ENCODE peak calls at places on chromosomes 4 and X, in ten cellular contexts. One of them, this sample, is unnamed.

GRCh38 chr4:78720994-78721677 is 55.0 kb upstream of the BMP2K start:
- DNase-seq in AG20443: no peak
- DNase-seq in NCI-H1694: no peak
- DNase-seq in esophagus muscularis mucosa: no peak
- DNase-seq in dorsolateral prefrontal cortex: no peak
- DNase-seq in glomerular endothelial cell: no peak
- DNase-seq in activated CD4-positive, alpha-beta T cell treated with anti-CD3 and anti-CD28 coated beads, Interleukin-2, amount 50 U/mL, for 24 hours: no peak
- DNase-seq in NCI-H1105 treated with DMSO at 0.1 percent for 48 hours: no peak
- DNase-seq in endodermal cell: no peak
- DNase-seq in T-helper 17 cell: no peak
- DNase-seq in this sample: no peak

GRCh38 chr4:185142563-185142910 is 529 bp upstream of the SLC25A4 start:
- DNase-seq in esophagus muscularis mucosa: no peak
- DNase-seq in dorsolateral prefrontal cortex: no peak
- DNase-seq in glomerular endothelial cell: no peak
- DNase-seq in AG20443: no peak
- DNase-seq in T-helper 17 cell: no peak
- DNase-seq in NCI-H1694: no peak
- DNase-seq in activated CD4-positive, alpha-beta T cell treated with anti-CD3 and anti-CD28 coated beads, Interleukin-2, amount 50 U/mL, for 24 hours: no peak
- DNase-seq in NCI-H1105 treated with DMSO at 0.1 percent for 48 hours: peak; percentile 17
- DNase-seq in endodermal cell: no peak
- DNase-seq in this sample: no peak

GRCh38 chr4:22987861-22988260 is 295.1 kb downstream of the GBA3 start:
- DNase-seq in NCI-H1105 treated with DMSO at 0.1 percent for 48 hours: no peak
- DNase-seq in endodermal cell: no peak
- DNase-seq in esophagus muscularis mucosa: no peak
- DNase-seq in AG20443: peak; percentile 66
- DNase-seq in dorsolateral prefrontal cortex: no peak
- DNase-seq in activated CD4-positive, alpha-beta T cell treated with anti-CD3 and anti-CD28 coated beads, Interleukin-2, amount 50 U/mL, for 24 hours: no peak
- DNase-seq in T-helper 17 cell: no peak
- DNase-seq in glomerular endothelial cell: no peak
- DNase-seq in NCI-H1694: no peak
- DNase-seq in this sample: no peak

GRCh38 chr4:185023471-185023870 is 5.2 kb downstream of the HELT start:
- DNase-seq in NCI-H1105 treated with DMSO at 0.1 percent for 48 hours: no peak
- DNase-seq in dorsolateral prefrontal cortex: no peak
- DNase-seq in T-helper 17 cell: no peak
- DNase-seq in glomerular endothelial cell: no peak
- DNase-seq in NCI-H1694: no peak
- DNase-seq in esophagus muscularis mucosa: no peak
- DNase-seq in AG20443: no peak
- DNase-seq in endodermal cell: no peak
- DNase-seq in activated CD4-positive, alpha-beta T cell treated with anti-CD3 and anti-CD28 coated beads, Interleukin-2, amount 50 U/mL, for 24 hours: no peak
- DNase-seq in this sample: no peak

GRCh38 chrX:3181846-3182245 is 140.6 kb downstream of the ARSF start:
- DNase-seq in esophagus muscularis mucosa: no peak
- DNase-seq in glomerular endothelial cell: no peak
- DNase-seq in AG20443: no peak
- DNase-seq in NCI-H1105 treated with DMSO at 0.1 percent for 48 hours: no peak
- DNase-seq in dorsolateral prefrontal cortex: no peak
- DNase-seq in activated CD4-positive, alpha-beta T cell treated with anti-CD3 and anti-CD28 coated beads, Interleukin-2, amount 50 U/mL, for 24 hours: no peak
- DNase-seq in NCI-H1694: no peak
- DNase-seq in endodermal cell: no peak
- DNase-seq in T-helper 17 cell: no peak
- DNase-seq in this sample: no peak

GRCh38 chrX:87338510-87338909 is 179.1 kb upstream of the KLHL4 start:
- DNase-seq in AG20443: no peak
- DNase-seq in activated CD4-positive, alpha-beta T cell treated with anti-CD3 and anti-CD28 coated beads, Interleukin-2, amount 50 U/mL, for 24 hours: no peak
- DNase-seq in T-helper 17 cell: no peak
- DNase-seq in esophagus muscularis mucosa: no peak
- DNase-seq in dorsolateral prefrontal cortex: no peak
- DNase-seq in NCI-H1694: no peak
- DNase-seq in NCI-H1105 treated with DMSO at 0.1 percent for 48 hours: peak; percentile 31
- DNase-seq in glomerular endothelial cell: peak; percentile 16
- DNase-seq in endodermal cell: no peak
- DNase-seq in this sample: no peak

GRCh38 chrX:40262641-40263560 is 165.1 kb upstream of the BCOR start:
- DNase-seq in esophagus muscularis mucosa: no peak
- DNase-seq in endodermal cell: no peak
- DNase-seq in NCI-H1105 treated with DMSO at 0.1 percent for 48 hours: no peak
- DNase-seq in AG20443: peak; percentile 72
- DNase-seq in NCI-H1694: no peak
- DNase-seq in glomerular endothelial cell: no peak
- DNase-seq in dorsolateral prefrontal cortex: no peak
- DNase-seq in activated CD4-positive, alpha-beta T cell treated with anti-CD3 and anti-CD28 coated beads, Interleukin-2, amount 50 U/mL, for 24 hours: no peak
- DNase-seq in T-helper 17 cell: no peak
- DNase-seq in this sample: no peak

GRCh38 chrX:128020701-128021100 is 31.5 kb downstream of the ACTRT1 start:
- DNase-seq in T-helper 17 cell: no peak
- DNase-seq in glomerular endothelial cell: peak; percentile 76
- DNase-seq in NCI-H1694: no peak
- DNase-seq in esophagus muscularis mucosa: no peak
- DNase-seq in activated CD4-positive, alpha-beta T cell treated with anti-CD3 and anti-CD28 coated beads, Interleukin-2, amount 50 U/mL, for 24 hours: no peak
- DNase-seq in NCI-H1105 treated with DMSO at 0.1 percent for 48 hours: no peak
- DNase-seq in endodermal cell: no peak
- DNase-seq in dorsolateral prefrontal cortex: no peak
- DNase-seq in AG20443: no peak
- DNase-seq in this sample: no peak

GRCh38 chr4:106717094-106717493 is 319.0 kb downstream of the DKK2 start:
- DNase-seq in NCI-H1694: no peak
- DNase-seq in dorsolateral prefrontal cortex: no peak
- DNase-seq in esophagus muscularis mucosa: no peak
- DNase-seq in T-helper 17 cell: no peak
- DNase-seq in NCI-H1105 treated with DMSO at 0.1 percent for 48 hours: no peak
- DNase-seq in glomerular endothelial cell: no peak
- DNase-seq in endodermal cell: no peak
- DNase-seq in AG20443: peak; percentile 33
- DNase-seq in activated CD4-positive, alpha-beta T cell treated with anti-CD3 and anti-CD28 coated beads, Interleukin-2, amount 50 U/mL, for 24 hours: no peak
- DNase-seq in this sample: no peak

GRCh38 chrX:106341823-106342222 is 173.7 kb downstream of the PWWP3B start:
- DNase-seq in dorsolateral prefrontal cortex: no peak
- DNase-seq in glomerular endothelial cell: no peak
- DNase-seq in AG20443: no peak
- DNase-seq in endodermal cell: no peak
- DNase-seq in T-helper 17 cell: no peak
- DNase-seq in esophagus muscularis mucosa: no peak
- DNase-seq in activated CD4-positive, alpha-beta T cell treated with anti-CD3 and anti-CD28 coated beads, Interleukin-2, amount 50 U/mL, for 24 hours: no peak
- DNase-seq in NCI-H1694: no peak
- DNase-seq in NCI-H1105 treated with DMSO at 0.1 percent for 48 hours: no peak
- DNase-seq in this sample: no peak

GRCh38 chr4:185119927-185120630 is 23.0 kb upstream of the SLC25A4 start:
- DNase-seq in esophagus muscularis mucosa: no peak
- DNase-seq in T-helper 17 cell: no peak
- DNase-seq in activated CD4-positive, alpha-beta T cell treated with anti-CD3 and anti-CD28 coated beads, Interleukin-2, amount 50 U/mL, for 24 hours: no peak
- DNase-seq in endodermal cell: no peak
- DNase-seq in AG20443: no peak
- DNase-seq in glomerular endothelial cell: no peak
- DNase-seq in NCI-H1694: no peak
- DNase-seq in dorsolateral prefrontal cortex: no peak
- DNase-seq in NCI-H1105 treated with DMSO at 0.1 percent for 48 hours: no peak
- DNase-seq in this sample: no peak

GRCh38 chrX:48831909-48832291 is 3.5 kb downstream of the PCSK1N start:
- DNase-seq in esophagus muscularis mucosa: no peak
- DNase-seq in glomerular endothelial cell: no peak
- DNase-seq in NCI-H1694: no peak
- DNase-seq in T-helper 17 cell: no peak
- DNase-seq in AG20443: no peak
- DNase-seq in activated CD4-positive, alpha-beta T cell treated with anti-CD3 and anti-CD28 coated beads, Interleukin-2, amount 50 U/mL, for 24 hours: no peak
- DNase-seq in NCI-H1105 treated with DMSO at 0.1 percent for 48 hours: no peak
- DNase-seq in dorsolateral prefrontal cortex: no peak
- DNase-seq in endodermal cell: peak; percentile 62
- DNase-seq in this sample: no peak

GRCh38 chr4:5632571-5632970 is 75.8 kb downstream of the EVC2 start:
- DNase-seq in dorsolateral prefrontal cortex: no peak
- DNase-seq in endodermal cell: no peak
- DNase-seq in esophagus muscularis mucosa: no peak
- DNase-seq in AG20443: no peak
- DNase-seq in activated CD4-positive, alpha-beta T cell treated with anti-CD3 and anti-CD28 coated beads, Interleukin-2, amount 50 U/mL, for 24 hours: no peak
- DNase-seq in NCI-H1105 treated with DMSO at 0.1 percent for 48 hours: no peak
- DNase-seq in glomerular endothelial cell: no peak
- DNase-seq in T-helper 17 cell: no peak
- DNase-seq in NCI-H1694: no peak
- DNase-seq in this sample: no peak

GRCh38 chrX:63664741-63665140 is 120.3 kb downstream of the ARHGEF9 start:
- DNase-seq in activated CD4-positive, alpha-beta T cell treated with anti-CD3 and anti-CD28 coated beads, Interleukin-2, amount 50 U/mL, for 24 hours: no peak
- DNase-seq in NCI-H1694: no peak
- DNase-seq in T-helper 17 cell: no peak
- DNase-seq in endodermal cell: no peak
- DNase-seq in esophagus muscularis mucosa: no peak
- DNase-seq in NCI-H1105 treated with DMSO at 0.1 percent for 48 hours: no peak
- DNase-seq in AG20443: no peak
- DNase-seq in dorsolateral prefrontal cortex: no peak
- DNase-seq in glomerular endothelial cell: no peak
- DNase-seq in this sample: no peak

GRCh38 chr4:89681219-89681618 is 155.7 kb downstream of the SNCA start:
- DNase-seq in AG20443: no peak
- DNase-seq in activated CD4-positive, alpha-beta T cell treated with anti-CD3 and anti-CD28 coated beads, Interleukin-2, amount 50 U/mL, for 24 hours: no peak
- DNase-seq in esophagus muscularis mucosa: no peak
- DNase-seq in NCI-H1105 treated with DMSO at 0.1 percent for 48 hours: peak; percentile 36
- DNase-seq in endodermal cell: peak; percentile 92
- DNase-seq in dorsolateral prefrontal cortex: no peak
- DNase-seq in NCI-H1694: no peak
- DNase-seq in T-helper 17 cell: no peak
- DNase-seq in glomerular endothelial cell: no peak
- DNase-seq in this sample: peak; percentile 59

GRCh38 chr4:183738081-183738673 is 79.1 kb downstream of the TRAPPC11 start:
- DNase-seq in activated CD4-positive, alpha-beta T cell treated with anti-CD3 and anti-CD28 coated beads, Interleukin-2, amount 50 U/mL, for 24 hours: no peak
- DNase-seq in T-helper 17 cell: no peak
- DNase-seq in glomerular endothelial cell: no peak
- DNase-seq in AG20443: peak; percentile 50
- DNase-seq in NCI-H1694: no peak
- DNase-seq in NCI-H1105 treated with DMSO at 0.1 percent for 48 hours: no peak
- DNase-seq in esophagus muscularis mucosa: no peak
- DNase-seq in endodermal cell: no peak
- DNase-seq in dorsolateral prefrontal cortex: no peak
- DNase-seq in this sample: no peak

GRCh38 chr4:42709392-42710065 is 52.6 kb upstream of the ATP8A1 start:
- DNase-seq in NCI-H1694: no peak
- DNase-seq in AG20443: no peak
- DNase-seq in T-helper 17 cell: no peak
- DNase-seq in dorsolateral prefrontal cortex: no peak
- DNase-seq in NCI-H1105 treated with DMSO at 0.1 percent for 48 hours: no peak
- DNase-seq in esophagus muscularis mucosa: no peak
- DNase-seq in endodermal cell: no peak
- DNase-seq in activated CD4-positive, alpha-beta T cell treated with anti-CD3 and anti-CD28 coated beads, Interleukin-2, amount 50 U/mL, for 24 hours: no peak
- DNase-seq in glomerular endothelial cell: no peak
- DNase-seq in this sample: no peak

GRCh38 chrX:46959985-46960700 is 47.9 kb downstream of the JADE3 start:
- DNase-seq in activated CD4-positive, alpha-beta T cell treated with anti-CD3 and anti-CD28 coated beads, Interleukin-2, amount 50 U/mL, for 24 hours: no peak
- DNase-seq in dorsolateral prefrontal cortex: no peak
- DNase-seq in NCI-H1694: no peak
- DNase-seq in endodermal cell: no peak
- DNase-seq in glomerular endothelial cell: no peak
- DNase-seq in NCI-H1105 treated with DMSO at 0.1 percent for 48 hours: no peak
- DNase-seq in esophagus muscularis mucosa: no peak
- DNase-seq in T-helper 17 cell: no peak
- DNase-seq in AG20443: no peak
- DNase-seq in this sample: no peak

This sample was measured in NCI-H1436.